ENCODE peak calls at places on chromosomes 7 and 10, in seven cellular contexts. R is CD8-positive, alpha-beta T cell; H is osteocyte; N is endothelial cell of umbilical vein; I is putamen; U is GM13977; Q is activated naive CD4-positive, alpha-beta T cell. D is an unnamed sample.

GRCh38 chr10:624605-625334 is 64.7 kb downstream of the DIP2C start:
- DNase-seq in U (no peak), Q (no peak), I (peak; percentile 95), H (no peak), N (no peak), R (no peak), D (no peak)

GRCh38 chr10:6025683-6026225 is 36.4 kb downstream of the IL2RA start:
- DNase-seq in I (no peak), R (no peak), U (no peak), Q (no peak), H (peak; percentile 40), N (no peak), D (no peak)

GRCh38 chr7:5692845-5693278 is 88.6 kb downstream of the RNF216 start:
- DNase-seq in I (no peak), N (peak; percentile 74), R (no peak), Q (no peak), H (no peak), U (no peak), D (peak; percentile 81)

GRCh38 chr10:8594711-8595110 is 540.2 kb downstream of the GATA3 start:
- DNase-seq in Q (no peak), I (no peak), H (no peak), N (no peak), R (no peak), U (no peak), D (no peak)

GRCh38 chr7:150903627-150904026 is 51.3 kb downstream of the AOC1 start:
- DNase-seq in R (no peak), I (no peak), H (no peak), N (peak; percentile 86), U (no peak), Q (no peak), D (peak; percentile 83)

GRCh38 chr7:7438851-7439250 is 96.8 kb downstream of the COL28A1 start:
- DNase-seq in H (no peak), I (no peak), R (no peak), Q (no peak), U (no peak), N (peak; percentile 78), D (peak; percentile 74)

GRCh38 chr7:82600601-82601000 is 157.0 kb upstream of the CACNA2D1 start:
- DNase-seq in N (no peak), U (no peak), Q (no peak), H (no peak), I (no peak), R (no peak), D (no peak)

GRCh38 chr7:106070567-106071254 is 41.4 kb downstream of the SYPL1 start:
- DNase-seq in I (no peak), N (no peak), Q (no peak), R (no peak), U (no peak), H (no peak), D (no peak)

GRCh38 chr7:134988161-134988560 is 1.9 kb downstream of the AGBL3 start:
- DNase-seq in N (no peak), I (no peak), H (no peak), Q (no peak), U (no peak), R (no peak), D (no peak)

GRCh38 chr7:23268746-23269145 is 22.2 kb downstream of the GPNMB start:
- DNase-seq in N (no peak), H (no peak), I (no peak), Q (no peak), R (no peak), U (no peak), D (no peak)

GRCh38 chr10:97291357-97292096 is 910 bp downstream of the ARHGAP19 start:
- DNase-seq in U (no peak), Q (no peak), N (no peak), H (no peak), R (no peak), I (no peak), D (no peak)

GRCh38 chr10:100560248-100560647 is 24.5 kb downstream of the HIF1AN start:
- DNase-seq in R (no peak), N (no peak), I (no peak), Q (no peak), U (no peak), H (no peak), D (no peak)